ENCODE peak calls at places on chromosomes 11 and 22, in eight cellular contexts. K, O, D, W, Z, L, G and C are unnamed samples.
A peak's percentile ranks its signal among the peaks of the same experiment; 100 is the strongest.

GRCh38 chr22:35178446-35178845 is 78.8 kb upstream of the HMGXB4 start:
- DNase-seq in K (no peak), L (no peak), O (no peak), D (no peak), Z (no peak), G (no peak), W (no peak), C (no peak)

GRCh38 chr22:44133901-44134511 is 46.7 kb upstream of the PARVG start:
- DNase-seq in O (no peak), W (no peak), G (no peak), K (no peak), L (no peak), D (no peak), Z (peak; percentile 34), C (no peak)

GRCh38 chr22:43891360-43892182 is at the start of gene PNPLA5:
- DNase-seq in W (no peak), O (no peak), D (peak; percentile 71), G (no peak), L (no peak), Z (no peak), K (peak; percentile 33), C (no peak)

GRCh38 chr11:31437742-31438435 is 68.2 kb downstream of the DNAJC24 start:
- DNase-seq in W (no peak), Z (peak; percentile 3), K (no peak), L (no peak), D (no peak), O (no peak), G (no peak), C (peak; percentile 4)

GRCh38 chr11:13602844-13603243 is 65.6 kb upstream of the FAR1 start:
- DNase-seq in D (no peak), W (no peak), O (no peak), G (no peak), K (no peak), L (no peak), Z (no peak), C (no peak)

GRCh38 chr11:111549196-111549868 is 8.8 kb downstream of the LAYN start:
- DNase-seq in D (no peak), W (no peak), L (no peak), O (no peak), Z (no peak), K (no peak), G (no peak), C (no peak)

GRCh38 chr22:23750744-23751440 is at the start of gene ZNF70:
- DNase-seq in G (peak; percentile 59), O (peak; percentile 82), Z (peak; percentile 94), K (peak; percentile 90), W (peak; percentile 82), D (peak; percentile 90), L (peak; percentile 94), C (peak; percentile 87)

GRCh38 chr11:69075421-69076128 is 26.8 kb downstream of the TPCN2 start:
- DNase-seq in G (no peak), K (no peak), D (no peak), W (no peak), L (peak; percentile 56), O (peak; percentile 92), Z (peak; percentile 96), C (peak; percentile 96)

GRCh38 chr11:77784572-77784971 is 36.0 kb downstream of the RSF1 start:
- DNase-seq in Z (no peak), G (no peak), K (no peak), O (no peak), W (no peak), D (no peak), L (no peak), C (no peak)

GRCh38 chr11:95884364-95884763 is 39.5 kb downstream of the MTMR2 start:
- DNase-seq in L (no peak), Z (no peak), D (no peak), K (no peak), W (no peak), O (no peak), G (no peak), C (no peak)

GRCh38 chr11:109996060-109996459 is 97.1 kb upstream of the ZC3H12C start:
- DNase-seq in Z (no peak), D (no peak), G (no peak), K (no peak), W (no peak), L (no peak), O (no peak), C (no peak)

GRCh38 chr11:114229062-114229450 is 67.1 kb upstream of the NNMT start:
- DNase-seq in O (no peak), K (peak; percentile 92), Z (no peak), G (no peak), W (no peak), L (no peak), D (no peak), C (no peak)

GRCh38 chr11:130798280-130798679 is 118.0 kb downstream of the SNX19 start:
- DNase-seq in W (no peak), G (no peak), Z (peak; percentile 64), L (no peak), K (no peak), O (peak; percentile 37), D (no peak), C (peak; percentile 52)

GRCh38 chr22:50483977-50484853 is 2.4 kb upstream of the MIOX start:
- DNase-seq in W (no peak), L (peak; percentile 66), K (no peak), D (no peak), G (no peak), O (peak; percentile 14), Z (no peak), C (no peak)

GRCh38 chr22:30205281-30206115 is 41.1 kb downstream of the LIF start:
- DNase-seq in O (peak; percentile 94), G (peak; percentile 91), Z (peak; percentile 84), L (no peak), K (peak; percentile 14), D (no peak), W (no peak), C (peak; percentile 79)

GRCh38 chr11:2351701-2352100 is 25.4 kb upstream of the CD81 start:
- DNase-seq in Z (no peak), W (no peak), D (no peak), K (no peak), L (no peak), O (no peak), G (no peak), C (no peak)

GRCh38 chr11:88555018-88555828 is 217.7 kb upstream of the CTSC start:
- DNase-seq in Z (peak; percentile 56), K (no peak), O (peak; percentile 59), L (no peak), D (no peak), W (no peak), G (peak; percentile 34), C (no peak)

GRCh38 chr11:72208281-72208680 is 8.3 kb upstream of the FOLR2 start:
- DNase-seq in G (no peak), D (no peak), Z (no peak), O (no peak), K (no peak), W (no peak), L (no peak), C (no peak)

GRCh38 chr22:30212363-30212995 is 34.1 kb downstream of the LIF start:
- DNase-seq in K (no peak), Z (peak; percentile 84), D (peak; percentile 53), W (no peak), O (peak; percentile 85), L (peak; percentile 24), G (peak; percentile 81), C (no peak)

GRCh38 chr11:65776196-65776595 is 4.6 kb downstream of the AP5B1 start:
- DNase-seq in L (no peak), O (no peak), G (no peak), Z (no peak), W (no peak), D (no peak), K (no peak), C (no peak)

GRCh38 chr11:68549789-68550484 is 89.4 kb downstream of the PPP6R3 start:
- DNase-seq in G (no peak), L (no peak), O (no peak), Z (no peak), D (peak; percentile 38), K (no peak), W (no peak), C (no peak)

GRCh38 chr11:88179141-88179540 is 3.9 kb upstream of the RAB38 start:
- DNase-seq in Z (no peak), L (no peak), O (no peak), K (no peak), W (no peak), G (no peak), D (peak; percentile 61), C (no peak)

GRCh38 chr11:64533501-64533900 is 57.5 kb upstream of the SLC22A12 start:
- DNase-seq in W (no peak), G (no peak), L (no peak), D (no peak), K (no peak), Z (no peak), O (no peak), C (no peak)

GRCh38 chr11:83061883-83062282 is 9.8 kb downstream of the RAB30 start:
- DNase-seq in L (no peak), K (no peak), D (no peak), O (no peak), G (no peak), Z (no peak), W (no peak), C (no peak)

GRCh38 chr22:17402304-17402703 is 33.0 kb downstream of the CECR2 start:
- DNase-seq in Z (no peak), O (no peak), L (no peak), W (no peak), D (no peak), K (no peak), G (no peak), C (peak; percentile 39)

GRCh38 chr22:47210112-47210657 is 447.7 kb downstream of the TBC1D22A start:
- DNase-seq in G (no peak), W (no peak), D (no peak), O (no peak), L (no peak), K (no peak), Z (no peak), C (no peak)

GRCh38 chr11:79258606-79259005 is 182.2 kb downstream of the TENM4 start:
- DNase-seq in W (no peak), D (no peak), K (peak; percentile 90), O (no peak), G (no peak), L (no peak), Z (no peak), C (no peak)

GRCh38 chr11:63847363-63847762 is 8.5 kb downstream of the MARK2 start:
- DNase-seq in O (no peak), G (no peak), W (no peak), Z (no peak), D (no peak), K (no peak), L (no peak), C (no peak)

GRCh38 chr11:14443642-14444041 is 56.0 kb downstream of the COPB1 start:
- DNase-seq in D (no peak), O (peak; percentile 46), L (peak; percentile 54), K (no peak), W (no peak), G (no peak), Z (no peak), C (peak; percentile 73)

GRCh38 chr22:21448627-21449416 is 18.4 kb upstream of the TMEM191C start:
- DNase-seq in W (peak; percentile 1), D (no peak), Z (no peak), G (no peak), L (no peak), K (no peak), O (no peak), C (peak; percentile 0)

GRCh38 chr11:129248618-129249017 is 56.5 kb upstream of the ARHGAP32 start:
- DNase-seq in K (no peak), W (no peak), G (peak; percentile 38), L (no peak), D (no peak), Z (peak; percentile 39), O (no peak), C (no peak)